ENCODE peak calls at places on chromosomes 11 and 22, in seven cellular contexts. M is GM23248, R is MM.1S, O is mesenchymal stem cell, Q is colonic mucosa, T is keratinocyte, A is SK-N-SH. Z is an unnamed sample.

GRCh38 chr11:21771097-21771496 is 421.8 kb upstream of the ANO5 start:
- DNase-seq in T (no peak), M (no peak), A (no peak), R (no peak), Q (no peak), O (no peak), Z (no peak)

GRCh38 chr11:71311928-71312510 is 59.6 kb upstream of the SHANK2 start:
- DNase-seq in R (no peak), T (no peak), O (no peak), Q (peak), M (no peak), A (no peak), Z (no peak)

GRCh38 chr11:70306586-70307033 is 36.1 kb downstream of the PPFIA1 start:
- DNase-seq in O (no peak), A (no peak), R (no peak), T (no peak), M (no peak), Q (no peak), Z (no peak)

GRCh38 chr22:24341657-24342056 is 71.0 kb downstream of the SPECC1L start:
- DNase-seq in A (no peak), R (no peak), Q (no peak), T (no peak), M (no peak), O (no peak), Z (no peak)

GRCh38 chr11:57482782-57483569 is 22.6 kb downstream of the RTN4RL2 start:
- DNase-seq in O (peak), R (peak), M (peak), A (peak), Q (no peak), T (no peak), Z (peak)

GRCh38 chr22:36873614-36874308 is 13.0 kb downstream of the NCF4 start:
- DNase-seq in O (peak), A (peak), Q (no peak), R (peak), T (peak), M (peak), Z (peak)

GRCh38 chr11:116078101-116078561 is 573.9 kb upstream of the CADM1 start:
- DNase-seq in O (peak), Q (no peak), T (no peak), M (no peak), R (no peak), A (peak), Z (peak)

GRCh38 chr11:15707971-15708370 is 593.2 kb downstream of the INSC start:
- DNase-seq in O (peak), R (no peak), Q (peak), T (no peak), A (peak), M (no peak), Z (peak)

GRCh38 chr11:3010004-3010403 is 17.9 kb upstream of the NAP1L4 start:
- DNase-seq in O (no peak), Q (no peak), M (no peak), T (no peak), R (peak), A (no peak), Z (no peak)

GRCh38 chr22:25236417-25236816 is 17.0 kb downstream of the CRYBB2 start:
- DNase-seq in O (no peak), M (no peak), Q (no peak), R (no peak), T (no peak), A (no peak), Z (no peak)

GRCh38 chr22:19878461-19879247 is 24.0 kb upstream of the GNB1L start:
- DNase-seq in A (peak), R (no peak), M (peak), T (no peak), Q (no peak), O (no peak), Z (peak)

GRCh38 chr11:76152086-76152658 is 54.1 kb downstream of the WNT11 start:
- DNase-seq in Q (peak), R (peak), T (peak), O (peak), M (peak), A (no peak), Z (peak)

GRCh38 chr11:121210445-121210970 is 82.1 kb upstream of the SC5D start:
- DNase-seq in A (no peak), R (no peak), O (no peak), T (no peak), Q (no peak), M (no peak), Z (no peak)

GRCh38 chr11:77506857-77507256 is 33.0 kb upstream of the PAK1 start:
- DNase-seq in M (no peak), O (no peak), T (peak), R (no peak), A (peak), Q (peak), Z (no peak)

GRCh38 chr11:9315078-9315688 is 790 bp upstream of the TMEM41B start:
- DNase-seq in O (no peak), M (no peak), Q (no peak), A (no peak), T (no peak), R (peak), Z (no peak)
- H3K9ac ChIP-seq in O (peak), M (peak), Q (peak), A (peak), T (peak), R (peak), Z (peak)

GRCh38 chr22:49632199-49633009 is 195.3 kb downstream of the BRD1 start:
- DNase-seq in A (peak), O (peak), R (no peak), M (peak), T (no peak), Q (peak), Z (peak)
- H3K4me3 ChIP-seq in A (peak), O (peak), R (no peak), M (peak), T (peak), Q (peak), Z (peak)

DNA sequence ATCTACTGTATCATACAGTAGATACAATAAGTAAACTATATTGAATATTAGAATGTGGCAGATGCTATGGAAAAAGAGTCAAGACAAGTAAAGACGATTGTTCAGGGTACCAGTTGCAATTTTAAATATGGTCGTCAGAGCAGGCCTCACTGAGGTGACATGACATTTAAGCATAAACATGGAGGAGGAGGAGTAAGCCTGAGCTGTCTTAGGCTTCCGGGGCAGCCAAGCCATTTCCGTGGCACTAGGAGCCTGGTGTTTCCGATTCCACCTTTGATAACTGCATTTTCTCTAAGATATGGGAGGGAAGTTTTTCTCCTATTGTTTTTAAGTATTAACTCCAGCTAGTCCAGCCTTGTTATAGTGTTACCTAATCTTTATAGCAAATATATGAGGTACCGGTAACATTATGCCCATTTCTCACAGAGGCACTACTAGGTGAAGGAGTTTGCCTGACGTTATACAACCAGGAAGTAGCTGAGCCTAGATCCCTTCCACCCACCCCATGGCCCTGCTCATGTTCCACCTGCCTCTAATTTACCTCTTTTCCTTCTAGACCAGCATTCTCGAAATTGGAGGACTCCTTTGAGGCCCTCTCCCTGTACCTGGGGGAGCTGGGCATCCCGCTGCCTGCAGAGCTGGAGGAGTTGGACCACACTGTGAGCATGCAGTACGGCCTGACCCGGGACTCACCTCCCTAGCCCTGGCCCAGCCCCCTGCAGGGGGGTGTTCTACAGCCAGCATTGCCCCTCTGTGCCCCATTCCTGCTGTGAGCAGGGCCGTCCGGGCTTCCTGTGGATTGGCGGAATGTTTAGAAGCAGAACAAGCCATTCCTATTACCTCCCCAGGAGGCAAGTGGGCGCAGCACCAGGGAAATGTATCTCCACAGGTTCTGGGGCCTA is 14.3 kb downstream of the PIK3IP1 start:
- DNase-seq in O (no peak), T (no peak), A (no peak), M (no peak), R (no peak), Q (no peak), Z (no peak)
- H3K27ac ChIP-seq in O (peak), T (no peak), A (no peak), M (no peak), R (no peak), Q (peak), Z (no peak)

GRCh38 chr11:122645847-122646246 is 9.7 kb upstream of the UBASH3B start:
- DNase-seq in A (no peak), M (peak), T (no peak), O (no peak), R (no peak), Q (no peak), Z (no peak)

GRCh38 chr11:122642971-122643370 is 12.6 kb upstream of the UBASH3B start:
- DNase-seq in T (no peak), O (peak), A (no peak), M (peak), Q (no peak), R (no peak), Z (no peak)

GRCh38 chr11:122649133-122649532 is 6.4 kb upstream of the UBASH3B start:
- DNase-seq in O (no peak), M (peak), Q (no peak), T (no peak), A (no peak), R (no peak), Z (no peak)

GRCh38 chr11:122647728-122648127 is 7.8 kb upstream of the UBASH3B start:
- DNase-seq in T (no peak), R (no peak), Q (no peak), A (no peak), O (no peak), M (no peak), Z (no peak)

DNA sequence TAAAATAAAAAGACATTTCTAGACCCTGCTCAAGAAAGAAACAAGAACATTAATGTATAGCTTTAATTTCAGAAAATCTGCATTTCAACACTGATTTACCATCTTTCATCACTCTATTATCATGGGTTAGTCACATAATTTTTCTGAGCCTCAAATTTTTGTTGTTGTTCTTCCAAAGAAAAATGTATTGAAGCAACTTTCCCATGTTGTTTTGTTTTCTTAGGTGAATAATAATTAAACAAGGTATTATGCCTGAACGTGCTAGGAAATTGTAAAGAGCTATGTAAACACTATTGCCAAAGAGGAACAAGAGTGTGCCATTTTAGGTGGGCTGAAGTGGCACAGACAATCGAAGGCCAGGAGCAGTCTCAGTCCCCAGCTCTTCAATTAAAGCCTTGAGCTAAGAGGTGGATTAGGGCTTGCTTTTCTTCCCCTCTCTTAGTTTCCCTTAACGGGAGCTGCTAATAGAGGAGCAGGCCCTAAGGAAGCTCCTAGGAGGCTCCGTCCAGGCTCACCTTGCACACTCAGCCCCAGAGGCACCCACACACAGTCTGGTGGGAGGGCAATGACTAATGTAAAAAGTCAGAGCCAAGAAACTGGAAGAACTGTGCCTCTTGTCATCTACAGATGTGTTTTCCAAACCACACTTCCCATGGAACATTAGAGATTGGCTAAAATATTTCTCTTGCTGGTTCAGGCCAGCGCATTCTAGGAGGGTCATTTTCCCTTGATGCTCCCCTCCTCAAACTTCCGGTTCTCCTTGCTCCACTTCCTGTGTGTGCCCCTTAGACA is 8.8 kb upstream of the UBASH3B start:
- DNase-seq in Q (no peak), T (no peak), A (no peak), O (peak), M (peak), R (no peak), Z (no peak)
- H3K9ac ChIP-seq in Q (no peak), T (no peak), A (no peak), O (no peak), M (no peak), R (no peak), Z (no peak)

GRCh38 chr11:130428692-130429681 is 578 bp upstream of the ADAMTS8 start:
- DNase-seq in M (no peak), A (no peak), O (no peak), Q (no peak), R (no peak), T (no peak), Z (no peak)
- H3K4me3 ChIP-seq in M (peak), A (peak), O (no peak), Q (no peak), R (no peak), T (peak), Z (peak)

DNA sequence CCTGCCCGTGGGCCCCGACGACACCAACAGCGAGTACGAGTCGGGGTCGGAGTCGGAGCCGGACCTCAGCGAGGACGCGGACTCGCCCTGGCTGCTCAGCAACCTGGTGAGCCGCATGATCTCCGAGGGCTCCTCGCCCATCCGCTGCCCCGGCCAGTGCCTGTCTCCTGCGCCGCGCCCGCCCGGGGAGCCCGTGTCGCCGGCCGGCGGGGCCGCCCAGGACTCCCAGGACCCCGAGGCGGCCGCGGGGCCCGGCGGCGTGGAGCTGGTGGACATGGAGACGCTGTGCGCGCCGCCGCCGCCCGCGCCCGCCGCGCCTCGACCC is 3.6 kb downstream of the MAPK8IP2 start:
- DNase-seq in A (no peak), O (no peak), T (no peak), Q (no peak), R (no peak), M (no peak), Z (no peak)
- H3K27ac ChIP-seq in A (no peak), O (no peak), T (no peak), Q (no peak), R (no peak), M (no peak), Z (no peak)

GRCh38 chr11:46673713-46674462 is 26.5 kb downstream of the ARHGAP1 start:
- DNase-seq in Q (no peak), M (no peak), R (no peak), T (no peak), A (no peak), O (no peak), Z (peak)
- H3K9ac ChIP-seq in Q (peak), M (no peak), R (no peak), T (no peak), A (no peak), O (no peak), Z (no peak)

DNA sequence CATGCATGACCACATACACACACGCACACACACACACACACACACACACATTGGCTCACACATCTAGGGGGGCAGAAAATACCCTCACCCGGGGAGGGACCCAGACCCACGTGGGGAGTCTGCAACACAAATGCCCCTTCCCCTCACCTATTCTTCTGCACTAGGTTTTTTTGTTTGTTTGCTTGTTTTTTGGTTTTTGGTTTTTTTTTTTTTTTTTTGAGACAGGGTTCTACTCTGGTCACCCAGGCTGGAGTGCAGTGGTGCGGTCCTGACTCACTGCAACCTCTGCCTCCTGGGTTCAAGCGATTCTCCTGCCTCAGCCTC is 28.4 kb downstream of the WEE1 start:
- DNase-seq in O (no peak), A (no peak), R (no peak), Q (no peak), M (no peak), T (no peak), Z (no peak)
- H3K4me3 ChIP-seq in O (no peak), A (no peak), R (no peak), Q (no peak), M (no peak), T (no peak), Z (no peak)